ENCODE peak calls at places on chromosomes 11 and 22, in five cellular contexts. B is IMR-90, Z is Peyer's patch, I is right lobe of liver, N is uterus. R is an unnamed sample.
A peak's percentile ranks its signal among the peaks of the same experiment; 100 is the strongest.

GRCh38 chr11:6333112-6333511 is 12.8 kb upstream of the CAVIN3 start:
- DNase-seq in Z (no peak), N (no peak), B (peak; percentile 46), I (no peak), R (no peak)

GRCh38 chr11:31768744-31769143 is 42.4 kb downstream of the PAX6 start:
- DNase-seq in Z (no peak), B (no peak), N (no peak), I (no peak), R (no peak)

GRCh38 chr22:45493286-45493771 is 9.4 kb upstream of the FBLN1 start:
- DNase-seq in B (no peak), N (peak; percentile 77), I (no peak), Z (peak; percentile 69), R (no peak)

GRCh38 chr11:11584446-11584810 is 37.4 kb downstream of the GALNT18 start:
- DNase-seq in Z (no peak), N (no peak), B (peak; percentile 97), I (no peak), R (no peak)

GRCh38 chr11:12771875-12772274 is 97.7 kb downstream of the TEAD1 start:
- DNase-seq in I (no peak), N (no peak), Z (no peak), B (peak; percentile 76), R (no peak)

GRCh38 chr22:34804588-34804987 is 261.4 kb upstream of the ISX start:
- DNase-seq in B (no peak), Z (no peak), N (no peak), I (no peak), R (no peak)

GRCh38 chr11:131491503-131491902 is 121.1 kb downstream of the NTM start:
- DNase-seq in B (peak; percentile 30), I (no peak), Z (no peak), N (no peak), R (no peak)

GRCh38 chr22:35393116-35394010 is 6.6 kb upstream of the MCM5 start:
- DNase-seq in I (peak; percentile 76), Z (no peak), N (no peak), B (no peak), R (no peak)

GRCh38 chr11:70420008-70420464 is 21.7 kb downstream of the CTTN start:
- DNase-seq in I (no peak), B (peak; percentile 68), Z (no peak), N (no peak), R (no peak)

GRCh38 chr11:24060125-24060524 is 436.7 kb upstream of the LUZP2 start:
- DNase-seq in N (no peak), I (no peak), Z (no peak), B (no peak), R (no peak)

GRCh38 chr22:41526802-41527799 is 17.2 kb downstream of the POLR3H start:
- DNase-seq in I (peak; percentile 69), N (peak; percentile 57), Z (peak; percentile 78), B (peak; percentile 25), R (peak; percentile 61)

GRCh38 chr11:88377151-88377550 is 39.6 kb upstream of the CTSC start:
- DNase-seq in I (no peak), B (peak; percentile 67), N (no peak), Z (no peak), R (no peak)

GRCh38 chr11:129637983-129638776 is 177.5 kb upstream of the TMEM45B start:
- DNase-seq in B (no peak), Z (no peak), I (no peak), N (no peak), R (no peak)

GRCh38 chr11:128407962-128408361 is 179.4 kb downstream of the ETS1 start:
- DNase-seq in N (no peak), B (peak; percentile 73), I (no peak), Z (no peak), R (no peak)

GRCh38 chr22:29947410-29948387 is 64.7 kb downstream of the MTMR3 start:
- DNase-seq in B (peak; percentile 47), Z (no peak), I (no peak), N (no peak), R (no peak)

GRCh38 chr11:116750070-116750718 is 22.6 kb downstream of the BUD13 start:
- DNase-seq in Z (no peak), I (no peak), N (no peak), B (no peak), R (no peak)

GRCh38 chr11:103091024-103091423 is 936 bp downstream of the DCUN1D5 start:
- DNase-seq in N (no peak), I (no peak), Z (no peak), B (peak; percentile 4), R (no peak)

GRCh38 chr11:103091810-103092524 is at the start of gene DCUN1D5:
- DNase-seq in B (peak; percentile 94), I (peak; percentile 98), N (peak; percentile 96), Z (peak; percentile 99), R (peak; percentile 97)

GRCh38 chr11:103091441-103091809 is 535 bp downstream of the DCUN1D5 start:
- DNase-seq in N (peak; percentile 15), B (peak; percentile 41), Z (peak; percentile 58), I (peak; percentile 58), R (peak; percentile 24)

GRCh38 chr11:103085758-103086365 is 6.1 kb downstream of the DCUN1D5 start:
- DNase-seq in I (no peak), Z (no peak), N (no peak), B (peak; percentile 1), R (no peak)

DNA sequence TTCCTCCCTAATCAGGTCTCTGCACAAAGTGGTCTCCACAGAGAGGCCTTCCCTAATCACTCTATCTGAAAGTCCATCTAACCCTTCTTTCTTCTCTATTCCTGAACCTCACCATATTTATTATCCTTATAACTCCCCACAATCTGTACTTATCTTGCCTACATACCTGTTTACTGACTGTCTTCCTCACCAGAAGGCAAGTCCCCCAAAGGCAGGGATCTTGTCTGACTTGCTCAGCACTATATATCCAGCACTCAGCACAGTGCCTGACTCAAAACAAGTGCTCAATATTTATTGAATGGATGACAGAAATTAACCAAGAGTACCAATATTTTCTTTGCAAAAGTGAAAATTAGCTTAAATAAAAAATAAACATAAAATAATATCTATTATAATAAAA is 5.5 kb downstream of the DCUN1D5 start:
- DNase-seq in Z (no peak), I (no peak), N (no peak), B (peak; percentile 36), R (no peak)
- TF ChIP-seq CTCF in Z (no peak), I (no peak), N (no peak), B (no peak), R (no peak)

GRCh38 chr11:76700177-76701100 is 29.9 kb upstream of the LRRC32 start:
- DNase-seq in B (peak; percentile 97), N (peak; percentile 65), I (no peak), Z (no peak), R (no peak)
- TF ChIP-seq POLR2A in B (no peak), N (no peak), I (no peak), Z (no peak), R (no peak)

DNA sequence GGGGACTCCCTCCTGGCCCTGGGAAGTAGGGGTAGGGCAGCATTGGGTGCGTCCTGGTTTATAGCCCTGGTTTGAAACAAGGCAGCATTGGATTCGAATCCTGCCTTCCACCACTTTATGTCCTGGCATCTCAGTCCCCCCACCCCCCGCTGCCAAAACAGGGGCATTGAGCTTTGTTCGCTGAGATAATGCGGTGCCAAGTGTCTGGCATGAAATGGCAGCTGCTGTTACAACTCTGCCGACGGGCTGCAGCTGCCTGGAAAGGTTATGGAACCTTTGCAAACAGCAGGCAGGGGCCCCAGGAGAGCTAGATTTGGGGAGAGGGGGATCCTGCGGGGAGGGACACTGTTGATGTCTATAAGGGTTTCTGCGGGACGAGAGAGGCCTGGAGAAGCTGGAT is 1.9 kb downstream of the TST start:
- DNase-seq in Z (no peak), B (no peak), I (peak; percentile 83), N (no peak), R (no peak)
- H3K27ac ChIP-seq in Z (peak overlapping the region; percentile 94), B (no peak overlapping the region), I (peak overlapping the region; percentile 8), N (peak overlapping the region; percentile 31), R (no peak overlapping the region)

GRCh38 chr11:66237867-66238266 is 30.6 kb upstream of the RAB1B start:
- DNase-seq in I (no peak), N (no peak), B (no peak), Z (no peak), R (no peak)
- TF ChIP-seq CTCF in I (no peak), N (no peak), B (no peak), Z (no peak), R (no peak)

GRCh38 chr11:65538232-65538914 is 13.5 kb downstream of the SCYL1 start:
- DNase-seq in N (no peak), B (no peak), Z (no peak), I (peak; percentile 54), R (no peak)

GRCh38 chr11:65539401-65540289 is 14.8 kb downstream of the SCYL1 start:
- DNase-seq in N (no peak), Z (peak; percentile 91), I (no peak), B (no peak), R (peak; percentile 81)

GRCh38 chr11:65541093-65542010 is 16.5 kb downstream of the SCYL1 start:
- DNase-seq in N (no peak), I (no peak), B (no peak), Z (no peak), R (no peak)

GRCh38 chr11:65538915-65539374 is 14.1 kb downstream of the SCYL1 start:
- DNase-seq in B (no peak), N (no peak), Z (no peak), I (no peak), R (no peak)

GRCh38 chr11:65540290-65541092 is 15.6 kb downstream of the SCYL1 start:
- DNase-seq in Z (peak; percentile 97), I (peak; percentile 87), N (peak; percentile 89), B (peak; percentile 82), R (peak; percentile 89)
- TF ChIP-seq POLR2A in Z (peak; percentile 21), I (peak; percentile 17), N (peak; percentile 25), B (no peak), R (no peak)

DNA sequence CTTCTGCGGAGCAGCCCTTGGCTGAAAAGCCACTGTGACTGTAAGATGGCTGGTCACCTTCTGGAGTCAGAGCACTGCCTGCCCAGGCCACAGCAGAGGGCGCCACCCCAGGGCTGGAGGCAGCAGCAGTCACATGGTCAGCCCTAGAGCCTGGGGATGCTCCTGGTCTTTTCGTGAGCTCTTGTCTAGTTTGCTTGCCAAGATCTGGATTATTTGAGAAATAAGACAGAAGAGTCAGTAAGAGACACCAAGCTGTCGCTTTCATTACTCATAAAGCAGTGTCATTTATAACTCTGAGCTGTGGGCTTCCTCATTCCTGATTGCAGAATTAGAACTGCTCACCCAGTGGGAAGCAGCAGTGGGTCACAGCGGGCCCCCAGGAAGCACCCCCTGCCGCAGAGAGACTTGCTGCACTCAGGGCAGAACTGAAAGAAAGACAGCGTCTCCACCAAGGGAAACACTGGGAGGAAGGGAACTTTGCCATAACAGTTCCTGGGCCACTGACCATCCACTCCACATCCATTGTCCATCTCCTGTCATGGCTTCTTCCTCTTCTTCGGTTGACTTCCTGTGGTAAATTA is 56.7 kb downstream of the PPP6R2 start:
- DNase-seq in I (no peak), B (no peak), Z (peak; percentile 66), N (no peak), R (peak; percentile 45)
- H3K27ac ChIP-seq in I (peak overlapping the region; percentile 73), B (no peak overlapping the region), Z (no peak overlapping the region), N (no peak overlapping the region), R (peak overlapping the region; percentile 47)